ENCODE peak calls at places on chromosome 15, in five cellular contexts. One of them, this sample, is unnamed.

GRCh38 chr15:69735126-69735525 is 282.5 kb downstream of the RPLP1 start:
- DNase-seq in fibroblast of lung: peak
- DNase-seq in CD4-positive, alpha-beta T cell: no peak
- DNase-seq in endodermal cell: no peak
- DNase-seq in GM20000: no peak
- DNase-seq in this sample: no peak

GRCh38 chr15:73708691-73709090 is 24.5 kb downstream of the CD276 start:
- DNase-seq in fibroblast of lung: no peak
- DNase-seq in CD4-positive, alpha-beta T cell: no peak
- DNase-seq in endodermal cell: no peak
- DNase-seq in GM20000: no peak
- DNase-seq in this sample: no peak

GRCh38 chr15:83323296-83323711 is 38.8 kb upstream of the BNC1 start:
- DNase-seq in fibroblast of lung: peak
- DNase-seq in CD4-positive, alpha-beta T cell: no peak
- DNase-seq in endodermal cell: no peak
- DNase-seq in GM20000: no peak
- DNase-seq in this sample: no peak

GRCh38 chr15:65939901-65940617 is 70.8 kb downstream of the RAB11A start:
- DNase-seq in fibroblast of lung: peak
- DNase-seq in CD4-positive, alpha-beta T cell: no peak
- DNase-seq in endodermal cell: no peak
- DNase-seq in GM20000: no peak
- DNase-seq in this sample: no peak

GRCh38 chr15:77461486-77461885 is 40.8 kb downstream of the HMG20A start:
- DNase-seq in fibroblast of lung: peak
- DNase-seq in CD4-positive, alpha-beta T cell: no peak
- DNase-seq in endodermal cell: no peak
- DNase-seq in GM20000: no peak
- DNase-seq in this sample: no peak

GRCh38 chr15:47991376-47991775 is 129.4 kb upstream of the SLC24A5 start:
- DNase-seq in fibroblast of lung: peak
- DNase-seq in CD4-positive, alpha-beta T cell: no peak
- DNase-seq in endodermal cell: no peak
- DNase-seq in GM20000: no peak
- DNase-seq in this sample: no peak

GRCh38 chr15:73051811-73052678 is at the start of gene NEO1:
- DNase-seq in fibroblast of lung: peak
- DNase-seq in CD4-positive, alpha-beta T cell: peak
- DNase-seq in endodermal cell: peak
- DNase-seq in GM20000: peak
- DNase-seq in this sample: peak

GRCh38 chr15:51341366-51342248 is at the start of gene GLDN:
- DNase-seq in fibroblast of lung: peak
- DNase-seq in CD4-positive, alpha-beta T cell: no peak
- DNase-seq in endodermal cell: peak
- DNase-seq in GM20000: no peak
- DNase-seq in this sample: no peak

GRCh38 chr15:77495806-77496589 is 75.3 kb downstream of the HMG20A start:
- DNase-seq in fibroblast of lung: peak
- DNase-seq in CD4-positive, alpha-beta T cell: no peak
- DNase-seq in endodermal cell: no peak
- DNase-seq in GM20000: no peak
- DNase-seq in this sample: no peak

GRCh38 chr15:66770518-66771350 is 68.7 kb downstream of the SMAD6 start:
- DNase-seq in fibroblast of lung: no peak
- DNase-seq in CD4-positive, alpha-beta T cell: no peak
- DNase-seq in endodermal cell: no peak
- DNase-seq in GM20000: no peak
- DNase-seq in this sample: no peak

GRCh38 chr15:69663982-69664381 is 211.4 kb downstream of the RPLP1 start:
- DNase-seq in fibroblast of lung: no peak
- DNase-seq in CD4-positive, alpha-beta T cell: no peak
- DNase-seq in endodermal cell: no peak
- DNase-seq in GM20000: no peak
- DNase-seq in this sample: no peak

GRCh38 chr15:68641376-68641775 is 62.6 kb downstream of the CORO2B start:
- DNase-seq in fibroblast of lung: no peak
- DNase-seq in CD4-positive, alpha-beta T cell: no peak
- DNase-seq in endodermal cell: no peak
- DNase-seq in GM20000: no peak
- DNase-seq in this sample: no peak

GRCh38 chr15:34701536-34701935 is 53.3 kb downstream of the GJD2 start:
- DNase-seq in fibroblast of lung: no peak
- DNase-seq in CD4-positive, alpha-beta T cell: no peak
- DNase-seq in endodermal cell: no peak
- DNase-seq in GM20000: no peak
- DNase-seq in this sample: no peak

GRCh38 chr15:22954798-22955543 is 25.2 kb downstream of the CYFIP1 start:
- DNase-seq in fibroblast of lung: no peak
- DNase-seq in CD4-positive, alpha-beta T cell: no peak
- DNase-seq in endodermal cell: peak
- DNase-seq in GM20000: no peak
- DNase-seq in this sample: no peak
- TF ChIP-seq CTCF in fibroblast of lung: no peak
- TF ChIP-seq CTCF in CD4-positive, alpha-beta T cell: no peak
- TF ChIP-seq CTCF in endodermal cell: no peak
- TF ChIP-seq CTCF in GM20000: no peak
- TF ChIP-seq CTCF in this sample: no peak

DNA sequence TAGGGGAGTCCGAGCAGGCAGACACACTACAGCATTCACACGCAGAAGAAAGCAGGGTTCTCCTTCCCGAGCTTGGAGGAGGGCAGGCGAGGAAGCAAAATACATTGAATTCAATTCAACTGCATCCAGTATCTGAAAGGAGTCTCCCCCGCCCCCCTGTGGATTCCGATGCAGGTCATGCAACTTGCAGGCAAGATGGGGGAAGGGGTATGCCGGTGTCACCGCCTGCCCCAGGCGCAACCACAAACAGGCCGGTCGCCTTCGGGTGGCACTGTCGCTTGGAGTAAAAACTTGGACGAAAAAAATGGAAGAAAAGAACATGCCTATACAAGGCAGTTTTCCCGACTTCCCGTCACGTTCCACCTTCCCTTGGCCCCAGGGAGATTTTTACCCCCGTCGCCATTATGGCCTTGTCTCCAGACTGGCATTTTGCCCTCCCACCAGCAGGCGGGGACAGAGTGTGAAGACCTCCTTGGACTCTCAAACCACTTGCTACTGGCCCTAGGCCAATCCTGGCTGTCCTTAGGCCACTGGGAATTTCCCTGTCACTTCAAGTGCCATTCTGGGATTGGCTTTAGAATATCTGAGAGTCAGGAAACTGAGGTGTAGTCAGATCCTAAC is 1.6 kb upstream of the NTRK3 start:
- DNase-seq in fibroblast of lung: peak
- DNase-seq in CD4-positive, alpha-beta T cell: no peak
- DNase-seq in endodermal cell: peak
- DNase-seq in GM20000: no peak
- DNase-seq in this sample: no peak
- TF ChIP-seq CTCF in fibroblast of lung: no peak
- TF ChIP-seq CTCF in CD4-positive, alpha-beta T cell: no peak
- TF ChIP-seq CTCF in endodermal cell: peak
- TF ChIP-seq CTCF in GM20000: peak
- TF ChIP-seq CTCF in this sample: no peak

GRCh38 chr15:64430000-64430735 is 30.2 kb upstream of the ZNF609 start:
- DNase-seq in fibroblast of lung: peak
- DNase-seq in CD4-positive, alpha-beta T cell: peak
- DNase-seq in endodermal cell: peak
- DNase-seq in GM20000: peak
- DNase-seq in this sample: no peak

GRCh38 chr15:64426845-64427465 is 33.4 kb upstream of the ZNF609 start:
- DNase-seq in fibroblast of lung: peak
- DNase-seq in CD4-positive, alpha-beta T cell: no peak
- DNase-seq in endodermal cell: no peak
- DNase-seq in GM20000: no peak
- DNase-seq in this sample: no peak

GRCh38 chr15:64423970-64424369 is 36.3 kb downstream of the TRIP4 start:
- DNase-seq in fibroblast of lung: no peak
- DNase-seq in CD4-positive, alpha-beta T cell: no peak
- DNase-seq in endodermal cell: no peak
- DNase-seq in GM20000: peak
- DNase-seq in this sample: no peak

DNA sequence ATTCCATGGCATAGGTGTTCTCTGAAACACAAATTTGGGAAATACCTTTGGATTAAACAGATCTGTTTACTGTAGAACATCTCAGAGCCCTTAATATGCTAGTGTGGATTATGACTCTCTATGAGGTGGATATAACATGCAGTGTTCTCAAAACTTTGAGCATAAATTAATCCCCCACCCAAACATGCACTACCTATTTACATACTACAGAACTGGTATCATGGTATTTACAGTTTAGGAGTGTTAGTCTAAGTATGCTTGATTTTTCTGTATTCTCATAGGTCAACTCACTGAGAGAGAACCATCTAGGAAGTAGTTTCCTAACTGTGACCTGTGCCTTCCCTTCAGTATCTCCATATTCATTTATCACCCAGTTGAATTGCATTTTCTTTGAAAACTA is 30.9 kb upstream of the ZNF609 start:
- DNase-seq in fibroblast of lung: no peak
- DNase-seq in CD4-positive, alpha-beta T cell: no peak
- DNase-seq in endodermal cell: no peak
- DNase-seq in GM20000: no peak
- DNase-seq in this sample: no peak
- TF ChIP-seq CTCF in fibroblast of lung: no peak
- TF ChIP-seq CTCF in CD4-positive, alpha-beta T cell: no peak
- TF ChIP-seq CTCF in endodermal cell: no peak
- TF ChIP-seq CTCF in GM20000: no peak
- TF ChIP-seq CTCF in this sample: no peak

GRCh38 chr15:45454825-45455224 is 67.7 kb downstream of the SLC30A4 start:
- DNase-seq in fibroblast of lung: peak
- DNase-seq in CD4-positive, alpha-beta T cell: peak
- DNase-seq in endodermal cell: no peak
- DNase-seq in GM20000: peak
- DNase-seq in this sample: peak
- TF ChIP-seq CTCF in fibroblast of lung: no peak
- TF ChIP-seq CTCF in CD4-positive, alpha-beta T cell: no peak
- TF ChIP-seq CTCF in endodermal cell: no peak
- TF ChIP-seq CTCF in GM20000: no peak
- TF ChIP-seq CTCF in this sample: no peak

DNA sequence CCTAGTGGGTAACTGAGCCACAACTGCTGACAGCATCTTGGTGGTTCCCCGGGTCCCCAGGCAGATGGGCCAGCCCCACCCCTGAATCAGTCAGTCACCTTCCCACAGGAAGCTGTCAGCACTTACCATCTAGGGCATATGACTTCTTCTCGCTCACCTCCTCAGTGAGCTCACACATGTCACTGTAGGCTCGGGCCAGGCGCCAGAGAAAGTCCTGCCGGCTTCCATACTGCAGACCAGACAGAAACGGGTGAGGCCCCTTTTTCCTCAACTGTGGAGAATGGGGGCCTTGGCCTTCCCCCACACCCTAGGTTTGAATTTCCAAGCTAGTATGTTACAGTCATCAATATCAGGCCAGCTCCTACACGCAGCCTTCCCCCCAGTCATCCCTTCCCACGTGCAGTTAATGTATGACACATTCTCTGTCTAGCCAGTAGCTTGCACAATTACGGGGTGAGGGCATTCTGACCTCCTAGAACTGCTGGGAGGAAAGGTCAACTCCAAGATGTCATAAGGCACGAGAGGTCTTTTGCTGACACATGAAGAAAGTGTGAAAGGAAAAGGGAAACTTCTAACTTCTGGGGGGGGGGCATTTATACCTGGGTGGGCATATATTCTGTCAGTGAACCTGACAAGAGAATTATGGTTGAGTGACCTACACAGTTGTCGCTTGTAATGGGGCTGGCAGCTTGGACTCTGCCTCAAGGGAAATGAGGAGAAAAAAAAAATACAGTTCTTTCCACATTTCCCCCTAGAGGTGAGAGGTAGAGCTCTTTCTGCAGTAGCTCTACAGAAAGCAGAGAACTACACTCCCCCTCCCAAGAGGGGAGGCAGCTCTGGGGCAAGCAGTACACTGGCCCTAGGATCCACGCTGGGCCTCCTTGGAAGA is 10.9 kb downstream of the RMDN3 start:
- DNase-seq in fibroblast of lung: peak
- DNase-seq in CD4-positive, alpha-beta T cell: peak
- DNase-seq in endodermal cell: no peak
- DNase-seq in GM20000: no peak
- DNase-seq in this sample: no peak
- TF ChIP-seq CTCF in fibroblast of lung: no peak
- TF ChIP-seq CTCF in CD4-positive, alpha-beta T cell: no peak
- TF ChIP-seq CTCF in endodermal cell: peak
- TF ChIP-seq CTCF in GM20000: no peak
- TF ChIP-seq CTCF in this sample: no peak

DNA sequence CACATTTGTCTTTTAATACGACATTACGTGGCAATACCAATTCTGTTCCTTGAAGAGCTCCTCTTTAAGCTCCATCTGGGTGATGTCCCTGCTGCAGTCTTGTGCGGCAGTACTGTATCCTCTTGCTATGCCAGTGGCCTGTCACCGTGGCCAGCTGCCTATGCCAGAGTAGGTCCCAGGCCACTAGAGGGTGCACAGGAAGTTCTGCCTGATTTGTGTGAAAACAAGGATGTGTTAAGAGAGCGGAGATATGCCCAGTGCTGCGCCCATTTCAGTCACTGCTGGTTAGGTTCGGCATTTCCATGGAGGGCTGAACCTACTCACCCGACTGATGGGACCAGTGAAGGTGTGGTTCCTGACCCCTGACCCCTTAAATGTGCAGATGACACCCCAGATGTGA is 25.2 kb downstream of the NIPA1 start:
- DNase-seq in fibroblast of lung: peak
- DNase-seq in CD4-positive, alpha-beta T cell: no peak
- DNase-seq in endodermal cell: peak
- DNase-seq in GM20000: no peak
- DNase-seq in this sample: no peak
- TF ChIP-seq CTCF in fibroblast of lung: peak
- TF ChIP-seq CTCF in CD4-positive, alpha-beta T cell: no peak
- TF ChIP-seq CTCF in endodermal cell: peak
- TF ChIP-seq CTCF in GM20000: no peak
- TF ChIP-seq CTCF in this sample: no peak

GRCh38 chr15:22861151-22861550 is 22.7 kb downstream of the NIPA2 start:
- DNase-seq in fibroblast of lung: no peak
- DNase-seq in CD4-positive, alpha-beta T cell: no peak
- DNase-seq in endodermal cell: no peak
- DNase-seq in GM20000: no peak
- DNase-seq in this sample: no peak
- TF ChIP-seq CTCF in fibroblast of lung: no peak
- TF ChIP-seq CTCF in CD4-positive, alpha-beta T cell: no peak
- TF ChIP-seq CTCF in endodermal cell: no peak
- TF ChIP-seq CTCF in GM20000: no peak
- TF ChIP-seq CTCF in this sample: no peak

This sample was measured in omental fat pad.